ENCODE peak calls at places on chromosomes 12 and 14, in six cellular contexts. D is cardiac muscle cell, J is uterus, M is heart left ventricle, E is colonic mucosa, Z is AG10803. L is an unnamed sample.

GRCh38 chr12:68800294-68800693 is 7.7 kb upstream of the MDM2 start:
- DNase-seq in D (no peak), J (no peak), M (no peak), E (peak; percentile 36), Z (no peak), L (no peak)

GRCh38 chr12:92737855-92738850 is 35.4 kb downstream of the PLEKHG7 start:
- DNase-seq in D (no peak), J (no peak), M (no peak), E (no peak), Z (no peak), L (no peak)

GRCh38 chr12:120698677-120699076 is 11.6 kb upstream of the UNC119B start:
- DNase-seq in D (no peak), J (no peak), M (peak; percentile 53), E (no peak), Z (no peak), L (no peak)

GRCh38 chr12:104219361-104219892 is 3.8 kb downstream of the TXNRD1 start:
- DNase-seq in D (no peak), J (no peak), M (no peak), E (no peak), Z (peak; percentile 99), L (no peak)

GRCh38 chr14:76050797-76051392 is 65.3 kb downstream of the IFT43 start:
- DNase-seq in D (peak; percentile 63), J (peak; percentile 32), M (no peak), E (peak; percentile 51), Z (peak; percentile 66), L (peak; percentile 60)

GRCh38 chr12:104628338-104629135 is 171.8 kb downstream of the CHST11 start:
- DNase-seq in D (no peak), J (no peak), M (no peak), E (no peak), Z (no peak), L (no peak)

GRCh38 chr14:60648934-60649814 is at the start of gene SIX1:
- DNase-seq in D (peak; percentile 90), J (peak; percentile 54), M (peak; percentile 56), E (peak; percentile 56), Z (peak; percentile 92), L (peak; percentile 33)

GRCh38 chr14:33692762-33693161 is 258.1 kb downstream of the EGLN3 start:
- DNase-seq in D (no peak), J (no peak), M (no peak), E (no peak), Z (peak; percentile 88), L (no peak)

GRCh38 chr12:52362118-52362726 is 5.1 kb downstream of the KRT85 start:
- DNase-seq in D (no peak), J (no peak), M (no peak), E (no peak), Z (no peak), L (no peak)

GRCh38 chr12:45585522-45586230 is 143.8 kb upstream of the ARID2 start:
- DNase-seq in D (no peak), J (no peak), M (no peak), E (no peak), Z (no peak), L (no peak)

GRCh38 chr12:121782616-121782966 is 10.9 kb downstream of the RHOF start:
- DNase-seq in D (no peak), J (no peak), M (no peak), E (no peak), Z (no peak), L (no peak)

GRCh38 chr12:121784460-121784859 is 9.0 kb downstream of the RHOF start:
- DNase-seq in D (no peak), J (peak; percentile 60), M (no peak), E (no peak), Z (peak; percentile 90), L (no peak)

GRCh38 chr12:121780429-121780828 is 13.1 kb downstream of the RHOF start:
- DNase-seq in D (no peak), J (no peak), M (no peak), E (no peak), Z (no peak), L (no peak)

GRCh38 chr12:121783771-121784170 is 9.7 kb downstream of the RHOF start:
- DNase-seq in D (no peak), J (no peak), M (no peak), E (no peak), Z (no peak), L (no peak)

GRCh38 chr12:121781751-121782615 is 11.5 kb downstream of the RHOF start:
- DNase-seq in D (no peak), J (no peak), M (peak; percentile 36), E (no peak), Z (no peak), L (no peak)
- H3K4me3 ChIP-seq in D (no peak overlapping the region), J (no peak overlapping the region), M (peak overlapping the region; percentile 9), E (no peak overlapping the region), Z (no peak overlapping the region), L (no peak overlapping the region)

GRCh38 chr12:107091989-107092641 is 1.2 kb downstream of the CRY1 start:
- DNase-seq in D (peak; percentile 82), J (no peak), M (no peak), E (peak; percentile 57), Z (peak; percentile 93), L (peak; percentile 93)

GRCh38 chr12:107092669-107093546 is 441 bp downstream of the CRY1 start:
- DNase-seq in D (peak; percentile 61), J (no peak), M (no peak), E (peak; percentile 54), Z (peak; percentile 20), L (peak; percentile 26)

GRCh38 chr12:107093547-107094448 is at the start of gene CRY1:
- DNase-seq in D (peak; percentile 98), J (peak; percentile 96), M (peak; percentile 97), E (peak; percentile 96), Z (peak; percentile 93), L (peak; percentile 86)

GRCh38 chr12:107088912-107089311 is 4.4 kb downstream of the CRY1 start:
- DNase-seq in D (no peak), J (no peak), M (no peak), E (no peak), Z (no peak), L (no peak)

GRCh38 chr12:107091381-107091780 is 2.0 kb downstream of the CRY1 start:
- DNase-seq in D (no peak), J (no peak), M (no peak), E (no peak), Z (peak; percentile 75), L (no peak)
- H3K4me3 ChIP-seq in D (peak overlapping the region; percentile 84), J (peak overlapping the region; percentile 85), M (peak overlapping the region; percentile 90), E (no peak overlapping the region), Z (peak overlapping the region; percentile 93), L (no peak overlapping the region)

GRCh38 chr12:122894173-122895121 is 1.5 kb downstream of the VPS37B start:
- DNase-seq in D (no peak), J (no peak), M (no peak), E (peak; percentile 86), Z (no peak), L (peak; percentile 74)
- H3K4me3 ChIP-seq in D (peak overlapping the region; percentile 74), J (peak overlapping the region; percentile 95), M (peak overlapping the region; percentile 83), E (peak overlapping the region; percentile 53), Z (peak overlapping the region; percentile 94), L (peak overlapping the region; percentile 77)

DNA sequence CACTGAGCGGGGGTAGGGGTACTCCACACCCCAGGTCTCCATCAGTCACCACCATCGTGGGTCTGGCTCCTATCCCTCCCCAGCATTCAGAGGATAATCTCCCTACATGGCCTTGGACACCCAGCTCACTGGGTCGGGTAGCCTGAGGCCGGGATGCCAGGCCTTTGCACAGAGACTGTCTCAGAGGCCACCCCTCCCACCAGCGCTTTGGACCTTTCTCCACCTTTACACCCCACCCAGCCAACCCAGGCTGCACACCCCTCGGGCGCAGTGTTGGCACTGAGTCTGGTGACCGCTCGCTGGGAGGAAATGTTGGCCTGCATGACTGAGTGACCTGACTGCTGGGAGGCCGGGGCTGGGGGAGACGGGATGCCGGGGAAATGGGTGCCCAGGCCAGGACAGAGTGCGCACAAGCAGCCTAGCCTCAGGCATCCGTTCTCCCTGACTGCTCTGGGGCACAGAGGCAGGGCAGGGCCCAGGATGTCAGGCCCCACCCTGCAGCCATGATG is 10.6 kb upstream of the LBHD2 start:
- DNase-seq in D (no peak), J (no peak), M (no peak), E (no peak), Z (no peak), L (no peak)
- H3K4me3 ChIP-seq in D (no peak overlapping the region), J (no peak overlapping the region), M (no peak overlapping the region), E (no peak overlapping the region), Z (no peak overlapping the region), L (no peak overlapping the region)

DNA sequence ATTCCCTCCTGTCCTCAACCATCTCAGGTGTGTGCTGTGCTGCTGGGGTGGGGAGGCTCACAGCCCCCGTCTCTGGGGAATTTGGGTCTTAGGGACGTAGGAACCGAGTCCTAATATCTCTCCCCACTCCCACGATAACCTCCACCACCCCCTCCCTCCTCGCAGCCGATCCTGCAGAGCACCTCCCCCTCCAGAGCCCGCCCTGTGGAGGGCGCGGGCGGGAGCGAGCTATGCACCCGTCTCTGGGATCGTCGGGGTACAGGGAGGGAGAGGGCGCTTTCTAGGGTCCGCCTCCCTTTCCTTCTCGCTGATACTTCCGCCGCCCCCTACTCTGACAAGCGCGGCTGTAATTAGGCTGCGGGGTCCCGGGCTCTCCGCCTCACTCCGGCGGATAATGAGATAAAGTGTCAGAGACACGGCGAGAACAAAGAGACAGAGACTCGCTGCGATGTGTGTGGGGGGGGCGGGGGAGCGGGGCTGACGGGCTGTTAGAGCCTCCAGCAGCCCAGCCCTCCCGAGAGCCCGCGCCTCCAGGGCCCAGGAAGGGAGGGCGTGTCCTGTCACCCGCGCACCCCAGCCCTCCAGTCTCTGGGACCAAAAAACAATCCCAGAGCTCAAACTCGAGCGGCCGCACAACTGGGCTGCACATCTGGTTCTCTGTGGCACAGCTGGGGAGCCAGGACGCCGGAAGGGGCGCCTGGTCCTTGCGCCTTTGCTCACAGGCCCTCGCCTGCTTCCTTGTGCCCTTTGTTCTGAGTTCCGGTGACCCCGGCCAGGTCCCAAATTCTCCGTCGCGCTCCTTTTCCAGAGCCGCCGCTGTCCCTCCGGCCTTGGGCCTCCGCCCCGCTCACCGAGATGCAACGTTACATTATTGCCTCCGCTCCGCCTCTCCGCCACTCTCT is 8.7 kb downstream of the SHMT2 start:
- DNase-seq in D (no peak), J (no peak), M (peak; percentile 59), E (no peak), Z (no peak), L (no peak)
- H3K4me3 ChIP-seq in D (peak overlapping the region; percentile 30), J (peak overlapping the region; percentile 37), M (peak overlapping the region; percentile 58), E (peak overlapping the region; percentile 35), Z (peak overlapping the region; percentile 54), L (peak overlapping the region; percentile 65)

DNA sequence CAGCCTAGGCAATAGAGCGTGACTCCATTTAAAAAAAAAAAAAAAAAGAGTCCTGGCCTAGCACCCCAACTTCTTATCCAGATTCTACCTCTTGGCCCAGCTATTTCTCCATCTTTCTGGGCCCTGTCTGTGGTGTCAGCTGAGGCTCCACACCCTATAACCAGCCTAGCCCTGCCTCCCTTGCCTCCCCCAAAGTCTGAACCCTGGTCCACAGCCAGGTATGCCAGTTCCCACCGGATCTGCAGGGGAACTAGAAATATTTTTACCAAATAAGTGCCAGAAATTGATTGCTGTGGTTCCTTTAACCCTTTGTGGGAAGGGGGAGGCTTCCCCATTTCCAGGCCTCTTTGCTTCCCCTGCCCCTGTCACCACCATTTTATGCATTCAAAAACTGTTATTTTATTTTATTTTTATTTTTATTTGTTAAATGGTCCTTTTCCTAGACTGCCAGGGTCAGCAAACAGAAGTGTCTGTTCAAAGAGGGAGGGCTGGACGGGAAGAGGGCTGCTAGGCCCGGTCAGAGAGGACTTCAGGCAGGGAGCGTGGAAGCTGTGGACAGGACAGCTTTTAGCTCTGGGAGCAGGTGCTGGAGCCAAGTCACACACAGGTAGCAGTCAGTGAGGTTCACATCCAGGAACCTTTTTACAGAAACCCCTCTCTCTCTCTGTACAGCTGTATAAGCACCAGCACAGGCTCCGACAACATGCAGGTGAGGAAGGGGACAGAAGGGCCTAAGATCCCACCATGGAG is 23.2 kb downstream of the TTC9 start:
- DNase-seq in D (no peak), J (no peak), M (no peak), E (no peak), Z (no peak), L (no peak)
- H3K4me3 ChIP-seq in D (no peak overlapping the region), J (no peak overlapping the region), M (no peak overlapping the region), E (no peak overlapping the region), Z (no peak overlapping the region), L (no peak overlapping the region)

L was measured in Jurkat, Clone E6-1.